ENCODE peak calls at places on chromosomes 2 and 18, in five cellular contexts. F, P, X, I and J are unnamed samples.

GRCh38 chr2:37324536-37324785 is 172 bp downstream of the PRKD3 start:
- DNase-seq in X (peak), F (peak), I (peak), P (no peak), J (peak)

GRCh38 chr18:53819174-53819573 is 405.3 kb downstream of the MBD2 start:
- DNase-seq in X (no peak), I (no peak), F (no peak), P (no peak), J (no peak)

GRCh38 chr2:45860136-45861106 is 208.9 kb downstream of the PRKCE start:
- DNase-seq in I (no peak), F (peak), P (peak), X (no peak), J (peak)

GRCh38 chr18:69636529-69637301 is 236.0 kb downstream of the DOK6 start:
- DNase-seq in P (no peak), I (no peak), F (no peak), X (no peak), J (no peak)

GRCh38 chr2:98915751-98916358 is 20.2 kb downstream of the CRACDL start:
- DNase-seq in I (peak), F (peak), P (peak), X (no peak), J (no peak)

GRCh38 chr2:137206064-137206463 is 440.7 kb downstream of the THSD7B start:
- DNase-seq in F (no peak), P (no peak), I (no peak), X (no peak), J (no peak)

GRCh38 chr2:189260361-189260761 is 80.8 kb upstream of the COL5A2 start:
- DNase-seq in I (no peak), F (peak), P (no peak), X (no peak), J (no peak)

GRCh38 chr2:142315353-142315752 is 184.5 kb upstream of the LRP1B start:
- DNase-seq in I (no peak), F (no peak), P (no peak), X (no peak), J (no peak)

GRCh38 chr2:223954401-223954800 is 2.9 kb upstream of the MRPL44 start:
- DNase-seq in I (no peak), F (peak), X (no peak), P (peak), J (no peak)

GRCh38 chr2:181311841-181312240 is 145.3 kb upstream of the ITGA4 start:
- DNase-seq in P (no peak), F (no peak), X (peak), I (no peak), J (no peak)

GRCh38 chr18:79525556-79526467 is 130.1 kb downstream of the NFATC1 start:
- DNase-seq in X (no peak), P (peak), F (no peak), I (peak), J (peak)

GRCh38 chr2:241561811-241562210 is 3.3 kb downstream of the BOK start:
- DNase-seq in X (no peak), F (peak), P (peak), I (peak), J (peak)

GRCh38 chr2:69100220-69100723 is 87.3 kb downstream of the ANTXR1 start:
- DNase-seq in P (no peak), F (peak), I (no peak), X (no peak), J (no peak)

GRCh38 chr2:152539424-152539823 is 177.8 kb downstream of the PRPF40A start:
- DNase-seq in P (no peak), F (no peak), X (no peak), I (no peak), J (no peak)

GRCh38 chr2:6535572-6535971 is 330.1 kb downstream of the CMPK2 start:
- DNase-seq in P (no peak), I (no peak), F (no peak), X (no peak), J (no peak)

GRCh38 chr2:101427240-101427639 is 39.9 kb upstream of the CREG2 start:
- DNase-seq in X (no peak), F (no peak), I (no peak), P (no peak), J (no peak)

GRCh38 chr2:197804758-197805597 is 585 bp downstream of the PLCL1 start:
- DNase-seq in P (no peak), X (peak), I (peak), F (peak), J (peak)

GRCh38 chr2:136323935-136324334 is 206.0 kb upstream of the CXCR4 start:
- DNase-seq in F (no peak), P (no peak), X (peak), I (no peak), J (no peak)

GRCh38 chr2:55133467-55134315 is 83.4 kb upstream of the RTN4 start:
- DNase-seq in X (no peak), I (no peak), P (peak), F (peak), J (no peak)

GRCh38 chr2:62181836-62182235 is 14.1 kb upstream of the B3GNT2 start:
- DNase-seq in P (no peak), F (no peak), I (no peak), X (peak), J (no peak)

GRCh38 chr2:185813707-185814106 is 75.1 kb downstream of the FSIP2 start:
- DNase-seq in X (no peak), I (no peak), P (no peak), F (no peak), J (no peak)

GRCh38 chr2:129802290-129802689 is 177.2 kb upstream of the RAB6C start:
- DNase-seq in P (no peak), X (no peak), F (no peak), I (no peak), J (no peak)

GRCh38 chr2:1704606-1705556 is 39.4 kb downstream of the PXDN start:
- DNase-seq in F (no peak), I (no peak), X (no peak), P (peak), J (no peak)

GRCh38 chr2:42171396-42171971 is 2.3 kb downstream of the EML4 start:
- DNase-seq in I (no peak), F (peak), P (no peak), X (peak), J (no peak)

GRCh38 chr2:50995610-50996009 is 36.3 kb downstream of the NRXN1 start:
- DNase-seq in F (peak), I (no peak), P (no peak), X (no peak), J (no peak)

GRCh38 chr2:11154460-11155325 is 574 bp upstream of the SLC66A3 start:
- DNase-seq in X (peak), F (peak), P (peak), I (peak), J (peak)

GRCh38 chr2:237674731-237675276 is 47.4 kb downstream of the LRRFIP1 start:
- DNase-seq in F (peak), X (peak), I (peak), P (peak), J (peak)

GRCh38 chr2:241952816-241953215 is 83.3 kb downstream of the RTP5 start:
- DNase-seq in X (no peak), P (no peak), I (no peak), F (no peak), J (no peak)

GRCh38 chr2:237408280-237408679 is 5.7 kb downstream of the COL6A3 start:
- DNase-seq in F (peak), X (no peak), I (no peak), P (no peak), J (no peak)

GRCh38 chr2:70553584-70554337 is at the start of gene TGFA:
- DNase-seq in F (no peak), X (no peak), I (peak), P (peak), J (peak)

GRCh38 chr2:70554338-70554892 is 789 bp upstream of the TGFA start:
- DNase-seq in I (no peak), P (no peak), F (no peak), X (no peak), J (no peak)

GRCh38 chr2:70551156-70551555 is 2.5 kb downstream of the TGFA start:
- DNase-seq in I (no peak), P (no peak), F (no peak), X (no peak), J (no peak)

GRCh38 chr2:70552501-70553333 is 909 bp downstream of the TGFA start:
- DNase-seq in P (peak), F (no peak), I (no peak), X (no peak), J (no peak)

DNA sequence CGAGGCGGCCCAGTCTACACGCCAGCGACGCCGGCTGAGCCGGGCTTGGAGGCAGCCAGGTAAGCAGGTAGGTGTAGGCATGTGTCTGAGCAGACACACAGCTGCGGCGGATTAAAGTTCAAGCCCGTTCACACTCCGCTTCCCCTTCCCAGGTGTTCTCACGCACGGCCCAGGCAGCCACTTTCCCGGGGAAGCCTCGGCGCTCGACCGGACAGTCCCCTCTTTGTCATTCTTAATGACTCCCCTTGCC is 367 bp downstream of the TGFA start:
- DNase-seq in F (no peak), I (no peak), X (no peak), P (peak), J (no peak)
- H3K4me3 ChIP-seq in F (peak), I (peak), X (no peak), P (peak), J (peak)

DNA sequence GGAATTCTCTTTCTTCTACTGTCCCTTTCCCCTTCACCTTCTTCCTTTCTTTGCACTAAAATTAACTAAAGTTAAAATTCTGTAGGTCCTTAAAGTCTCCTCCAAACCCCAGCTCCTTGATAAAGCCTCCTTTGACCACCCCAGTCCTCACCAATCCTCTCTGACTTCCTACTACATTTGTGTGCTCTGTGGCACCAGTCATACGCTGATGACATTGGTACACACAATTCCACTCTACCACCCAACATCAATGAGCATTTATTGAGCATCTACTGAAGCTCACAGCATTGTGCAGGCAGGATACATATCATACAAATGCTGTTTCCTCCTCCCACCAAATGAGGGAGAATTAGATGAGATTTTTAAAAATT is 4.5 kb upstream of the SP5 start:
- DNase-seq in P (no peak), X (no peak), I (no peak), F (no peak), J (no peak)
- H3K27ac ChIP-seq in P (no peak), X (no peak), I (no peak), F (no peak), J (no peak)

GRCh38 chr2:233098615-233099014 is 38.5 kb downstream of the INPP5D start:
- DNase-seq in X (no peak), F (peak), I (peak), P (no peak), J (no peak)
- TF ChIP-seq CTCF in X (peak), F (peak), I (peak), P (peak), J (peak)

GRCh38 chr2:66426250-66427064 is 8.5 kb upstream of the MEIS1 start:
- DNase-seq in I (no peak), P (no peak), X (no peak), F (no peak), J (peak)
- H3K4me3 ChIP-seq in I (peak), P (no peak), X (no peak), F (peak), J (peak)